ENCODE peak calls at places on chromosomes 6 and 20, in five cellular contexts. M is LoVo; P is dorsolateral prefrontal cortex; R is effector CD4-positive, alpha-beta T cell; G is NCI-H2081. K is an unnamed sample.

GRCh38 chr6:95244749-95245148 is 332.6 kb upstream of the MANEA start:
- DNase-seq in M (no peak), P (no peak), R (no peak), G (no peak), K (no peak)

GRCh38 chr6:47665112-47665511 is 33.3 kb upstream of the ADGRF4 start:
- DNase-seq in M (peak; percentile 76), P (no peak), R (no peak), G (peak; percentile 69), K (peak; percentile 91)

GRCh38 chr20:37901667-37902503 is 1.0 kb upstream of the VSTM2L start:
- DNase-seq in M (no peak), P (no peak), R (no peak), G (peak; percentile 49), K (peak; percentile 87)

GRCh38 chr20:47088339-47088738 is 193.7 kb downstream of the EYA2 start:
- DNase-seq in M (no peak), P (no peak), R (no peak), G (no peak), K (no peak)

GRCh38 chr20:14536738-14537137 is 199.3 kb upstream of the FLRT3 start:
- DNase-seq in M (no peak), P (no peak), R (no peak), G (no peak), K (no peak)

GRCh38 chr6:7882505-7883257 is 27.9 kb downstream of the TXNDC5 start:
- DNase-seq in M (no peak), P (no peak), R (no peak), G (no peak), K (no peak)

GRCh38 chr6:47631248-47632196 is 66.9 kb upstream of the ADGRF4 start:
- DNase-seq in M (peak; percentile 71), P (no peak), R (no peak), G (peak; percentile 67), K (peak; percentile 50)

GRCh38 chr20:1934578-1935573 is 39.7 kb downstream of the SIRPA start:
- DNase-seq in M (no peak), P (no peak), R (no peak), G (no peak), K (no peak)

GRCh38 chr6:16697437-16698162 is 63.7 kb downstream of the ATXN1 start:
- DNase-seq in M (no peak), P (no peak), R (no peak), G (peak; percentile 69), K (peak; percentile 69)

K was measured in NCI-H146.